ENCODE peak calls at places on chromosomes 5 and 9, in eight cellular contexts. One of them, this sample, is unnamed.

GRCh38 chr9:70924905-70925547 is 196.4 kb downstream of the TRPM3 start:
- DNase-seq in NCI-H69: peak
- DNase-seq in HT1080: peak
- DNase-seq in cardiac fibroblast: peak
- DNase-seq in NCI-H1092: peak
- DNase-seq in MCF 10A: peak
- DNase-seq in astrocyte of the spinal cord: peak
- DNase-seq in NCI-H226: peak
- DNase-seq in this sample: peak

GRCh38 chr9:134384811-134385479 is 58.7 kb downstream of the RXRA start:
- DNase-seq in NCI-H69: no peak
- DNase-seq in HT1080: peak
- DNase-seq in cardiac fibroblast: no peak
- DNase-seq in NCI-H1092: no peak
- DNase-seq in MCF 10A: no peak
- DNase-seq in astrocyte of the spinal cord: no peak
- DNase-seq in NCI-H226: no peak
- DNase-seq in this sample: no peak

GRCh38 chr9:28610339-28610738 is 1037.1 kb upstream of the C9orf72 start:
- DNase-seq in NCI-H69: no peak
- DNase-seq in HT1080: no peak
- DNase-seq in cardiac fibroblast: no peak
- DNase-seq in NCI-H1092: no peak
- DNase-seq in MCF 10A: no peak
- DNase-seq in astrocyte of the spinal cord: no peak
- DNase-seq in NCI-H226: no peak
- DNase-seq in this sample: no peak

GRCh38 chr5:65967288-65968066 is 41.1 kb downstream of the ERBIN start:
- DNase-seq in NCI-H69: no peak
- DNase-seq in HT1080: no peak
- DNase-seq in cardiac fibroblast: no peak
- DNase-seq in NCI-H1092: no peak
- DNase-seq in MCF 10A: no peak
- DNase-seq in astrocyte of the spinal cord: no peak
- DNase-seq in NCI-H226: no peak
- DNase-seq in this sample: no peak

GRCh38 chr5:157217289-157218024 is 36.8 kb downstream of the ITK start:
- DNase-seq in NCI-H69: peak
- DNase-seq in HT1080: no peak
- DNase-seq in cardiac fibroblast: no peak
- DNase-seq in NCI-H1092: no peak
- DNase-seq in MCF 10A: no peak
- DNase-seq in astrocyte of the spinal cord: no peak
- DNase-seq in NCI-H226: no peak
- DNase-seq in this sample: no peak

GRCh38 chr5:118605761-118606160 is 382.6 kb downstream of the DTWD2 start:
- DNase-seq in NCI-H69: no peak
- DNase-seq in HT1080: no peak
- DNase-seq in cardiac fibroblast: no peak
- DNase-seq in NCI-H1092: no peak
- DNase-seq in MCF 10A: no peak
- DNase-seq in astrocyte of the spinal cord: no peak
- DNase-seq in NCI-H226: no peak
- DNase-seq in this sample: no peak

GRCh38 chr5:35823347-35823875 is 33.3 kb upstream of the IL7R start:
- DNase-seq in NCI-H69: no peak
- DNase-seq in HT1080: no peak
- DNase-seq in cardiac fibroblast: no peak
- DNase-seq in NCI-H1092: no peak
- DNase-seq in MCF 10A: no peak
- DNase-seq in astrocyte of the spinal cord: no peak
- DNase-seq in NCI-H226: no peak
- DNase-seq in this sample: no peak

GRCh38 chr9:121652037-121652837 is 803 bp downstream of the DAB2IP start:
- DNase-seq in NCI-H69: peak
- DNase-seq in HT1080: no peak
- DNase-seq in cardiac fibroblast: no peak
- DNase-seq in NCI-H1092: no peak
- DNase-seq in MCF 10A: no peak
- DNase-seq in astrocyte of the spinal cord: no peak
- DNase-seq in NCI-H226: no peak
- DNase-seq in this sample: peak

GRCh38 chr5:133565993-133566392 is 46.3 kb downstream of the FSTL4 start:
- DNase-seq in NCI-H69: no peak
- DNase-seq in HT1080: no peak
- DNase-seq in cardiac fibroblast: peak
- DNase-seq in NCI-H1092: no peak
- DNase-seq in MCF 10A: peak
- DNase-seq in astrocyte of the spinal cord: peak
- DNase-seq in NCI-H226: no peak
- DNase-seq in this sample: peak

GRCh38 chr5:90398726-90399125 is 10.8 kb downstream of the CETN3 start:
- DNase-seq in NCI-H69: no peak
- DNase-seq in HT1080: no peak
- DNase-seq in cardiac fibroblast: no peak
- DNase-seq in NCI-H1092: no peak
- DNase-seq in MCF 10A: no peak
- DNase-seq in astrocyte of the spinal cord: no peak
- DNase-seq in NCI-H226: no peak
- DNase-seq in this sample: no peak

GRCh38 chr5:2739360-2740050 is 12.0 kb downstream of the IRX2 start:
- DNase-seq in NCI-H69: no peak
- DNase-seq in HT1080: no peak
- DNase-seq in cardiac fibroblast: no peak
- DNase-seq in NCI-H1092: peak
- DNase-seq in MCF 10A: peak
- DNase-seq in astrocyte of the spinal cord: peak
- DNase-seq in NCI-H226: no peak
- DNase-seq in this sample: peak

GRCh38 chr9:114278881-114279570 is 43.9 kb upstream of the ORM1 start:
- DNase-seq in NCI-H69: no peak
- DNase-seq in HT1080: peak
- DNase-seq in cardiac fibroblast: peak
- DNase-seq in NCI-H1092: no peak
- DNase-seq in MCF 10A: peak
- DNase-seq in astrocyte of the spinal cord: peak
- DNase-seq in NCI-H226: no peak
- DNase-seq in this sample: peak

GRCh38 chr5:96852769-96853168 is 23.5 kb upstream of the ERAP2 start:
- DNase-seq in NCI-H69: no peak
- DNase-seq in HT1080: peak
- DNase-seq in cardiac fibroblast: no peak
- DNase-seq in NCI-H1092: no peak
- DNase-seq in MCF 10A: no peak
- DNase-seq in astrocyte of the spinal cord: peak
- DNase-seq in NCI-H226: no peak
- DNase-seq in this sample: no peak

GRCh38 chr9:74770508-74771261 is 117.0 kb downstream of the TRPM6 start:
- DNase-seq in NCI-H69: peak
- DNase-seq in HT1080: peak
- DNase-seq in cardiac fibroblast: peak
- DNase-seq in NCI-H1092: peak
- DNase-seq in MCF 10A: peak
- DNase-seq in astrocyte of the spinal cord: no peak
- DNase-seq in NCI-H226: no peak
- DNase-seq in this sample: peak

GRCh38 chr5:131366428-131366827 is 102.6 kb downstream of the CDC42SE2 start:
- DNase-seq in NCI-H69: no peak
- DNase-seq in HT1080: no peak
- DNase-seq in cardiac fibroblast: no peak
- DNase-seq in NCI-H1092: no peak
- DNase-seq in MCF 10A: no peak
- DNase-seq in astrocyte of the spinal cord: no peak
- DNase-seq in NCI-H226: no peak
- DNase-seq in this sample: no peak

GRCh38 chr9:35690447-35691324 is 961 bp upstream of the TPM2 start:
- DNase-seq in NCI-H69: peak
- DNase-seq in HT1080: peak
- DNase-seq in cardiac fibroblast: peak
- DNase-seq in NCI-H1092: peak
- DNase-seq in MCF 10A: peak
- DNase-seq in astrocyte of the spinal cord: peak
- DNase-seq in NCI-H226: peak
- DNase-seq in this sample: peak

GRCh38 chr9:7760014-7760415 is 39.6 kb downstream of the DMAC1 start:
- DNase-seq in NCI-H69: no peak
- DNase-seq in HT1080: no peak
- DNase-seq in cardiac fibroblast: peak
- DNase-seq in NCI-H1092: no peak
- DNase-seq in MCF 10A: peak
- DNase-seq in astrocyte of the spinal cord: no peak
- DNase-seq in NCI-H226: no peak
- DNase-seq in this sample: no peak

GRCh38 chr9:86854898-86855523 is 92.3 kb downstream of the GAS1 start:
- DNase-seq in NCI-H69: peak
- DNase-seq in HT1080: peak
- DNase-seq in cardiac fibroblast: peak
- DNase-seq in NCI-H1092: peak
- DNase-seq in MCF 10A: peak
- DNase-seq in astrocyte of the spinal cord: peak
- DNase-seq in NCI-H226: peak
- DNase-seq in this sample: peak

GRCh38 chr9:6897831-6898230 is 140.1 kb downstream of the KDM4C start:
- DNase-seq in NCI-H69: peak
- DNase-seq in HT1080: no peak
- DNase-seq in cardiac fibroblast: no peak
- DNase-seq in NCI-H1092: no peak
- DNase-seq in MCF 10A: no peak
- DNase-seq in astrocyte of the spinal cord: no peak
- DNase-seq in NCI-H226: no peak
- DNase-seq in this sample: no peak

GRCh38 chr5:112957970-112958773 is 18.4 kb upstream of the DCP2 start:
- DNase-seq in NCI-H69: peak
- DNase-seq in HT1080: peak
- DNase-seq in cardiac fibroblast: peak
- DNase-seq in NCI-H1092: no peak
- DNase-seq in MCF 10A: peak
- DNase-seq in astrocyte of the spinal cord: peak
- DNase-seq in NCI-H226: peak
- DNase-seq in this sample: no peak

GRCh38 chr9:692636-693459 is 148.6 kb upstream of the DMRT1 start:
- DNase-seq in NCI-H69: no peak
- DNase-seq in HT1080: no peak
- DNase-seq in cardiac fibroblast: no peak
- DNase-seq in NCI-H1092: no peak
- DNase-seq in MCF 10A: peak
- DNase-seq in astrocyte of the spinal cord: no peak
- DNase-seq in NCI-H226: no peak
- DNase-seq in this sample: no peak

GRCh38 chr5:177357459-177358332 is at the start of gene RGS14:
- DNase-seq in NCI-H69: peak
- DNase-seq in HT1080: peak
- DNase-seq in cardiac fibroblast: peak
- DNase-seq in NCI-H1092: no peak
- DNase-seq in MCF 10A: peak
- DNase-seq in astrocyte of the spinal cord: peak
- DNase-seq in NCI-H226: peak
- DNase-seq in this sample: no peak

GRCh38 chr5:38827525-38827924 is 18.3 kb upstream of the OSMR start:
- DNase-seq in NCI-H69: no peak
- DNase-seq in HT1080: peak
- DNase-seq in cardiac fibroblast: peak
- DNase-seq in NCI-H1092: no peak
- DNase-seq in MCF 10A: peak
- DNase-seq in astrocyte of the spinal cord: peak
- DNase-seq in NCI-H226: no peak
- DNase-seq in this sample: no peak

This sample was measured in WTC11.